ENCODE peak calls at places on chromosome 22, in nine cellular contexts. D is BJ; T is activated T-cell treated with anti-CD3 and anti-CD28 coated beads, Interleukin-2, amount 50 U/mL, for 72 hours; A is stromal cell of bone marrow; G is stimulated activated CD4-positive, alpha-beta T cell treated with anti-CD3 and anti-CD28 coated beads, Interleukin-4, amount 100 ng/mL, for 48 hours; S is pancreas; B is effector memory CD8-positive, alpha-beta T cell; H is astrocyte of the cerebellum; L is NCI-H1092. X is an unnamed sample.
A peak's percentile ranks its signal among the peaks of the same experiment; 100 is the strongest.

GRCh38 chr22:28799125-28799833 is 1.1 kb downstream of the XBP1 start:
- DNase-seq in D (peak; percentile 82), A (peak; percentile 84), B (no peak), T (peak; percentile 52), H (peak; percentile 59), L (no peak), G (no peak), S (no peak), X (peak; percentile 87)

GRCh38 chr22:21921184-21921721 is 31.4 kb downstream of the PPM1F start:
- DNase-seq in A (no peak), S (no peak), T (no peak), G (no peak), B (no peak), D (no peak), L (no peak), H (no peak), X (no peak)

GRCh38 chr22:48004936-48005335 is 1242.5 kb downstream of the TBC1D22A start:
- DNase-seq in B (no peak), D (no peak), G (no peak), L (no peak), H (no peak), S (no peak), T (no peak), A (no peak), X (no peak)

GRCh38 chr22:41245917-41246499 is 5.3 kb upstream of the CHADL start:
- DNase-seq in L (no peak), G (no peak), S (no peak), H (no peak), A (no peak), B (no peak), D (no peak), T (no peak), X (no peak)

GRCh38 chr22:36433318-36434231 is 45.8 kb upstream of the MYH9 start:
- DNase-seq in H (no peak), T (no peak), D (no peak), G (no peak), A (no peak), S (peak; percentile 88), L (peak; percentile 96), B (no peak), X (no peak)

GRCh38 chr22:41197046-41197807 is 7.9 kb upstream of the L3MBTL2 start:
- DNase-seq in H (no peak), G (peak; percentile 78), T (peak; percentile 88), B (peak; percentile 71), D (no peak), L (peak; percentile 57), A (peak; percentile 28), S (peak; percentile 86), X (peak; percentile 17)

GRCh38 chr22:48979482-48979881 is 848.2 kb downstream of the BRD1 start:
- DNase-seq in B (no peak), T (no peak), A (no peak), H (no peak), G (no peak), D (no peak), S (no peak), L (peak; percentile 18), X (no peak)

GRCh38 chr22:37488337-37489135 is 2.4 kb upstream of the MFNG start:
- DNase-seq in A (no peak), L (no peak), T (no peak), D (no peak), G (no peak), S (peak; percentile 55), B (no peak), H (no peak), X (no peak)

GRCh38 chr22:48819232-48819631 is 1008.4 kb downstream of the BRD1 start:
- DNase-seq in A (no peak), S (no peak), T (no peak), D (no peak), B (no peak), L (no peak), G (no peak), H (no peak), X (no peak)

GRCh38 chr22:30340911-30341685 is 14.4 kb upstream of the TBC1D10A start:
- DNase-seq in D (no peak), G (no peak), H (no peak), T (no peak), A (no peak), S (peak; percentile 76), L (no peak), B (no peak), X (no peak)

GRCh38 chr22:46122511-46122971 is 27.8 kb upstream of the PPARA start:
- DNase-seq in G (peak; percentile 63), S (peak; percentile 83), A (no peak), H (no peak), L (no peak), T (peak; percentile 74), B (peak; percentile 67), D (no peak), X (no peak)

GRCh38 chr22:37017356-37017755 is 1.9 kb downstream of the TST start:
- DNase-seq in D (no peak), L (no peak), T (no peak), H (no peak), A (no peak), S (no peak), B (no peak), G (no peak), X (no peak)

GRCh38 chr22:24500251-24500820 is 5.2 kb downstream of the UPB1 start:
- DNase-seq in H (no peak), B (no peak), S (no peak), L (no peak), T (no peak), G (no peak), A (no peak), D (no peak), X (no peak)

X was measured in GM04504.